ENCODE peak calls at places on chromosome 1, in six cellular contexts. C is stomach; D is activated gamma-delta T cell treated with anti-CD3 and anti-CD28 coated beads, Interleukin-2, amount 50 U/mL, for 16 hours; H is AG04450; S is T-helper 22 cell; X is stimulated activated naive CD4-positive, alpha-beta T cell. U is an unnamed sample.

GRCh38 chr1:184854456-184855180 is 100.0 kb upstream of the EDEM3 start:
- DNase-seq in D (no peak), X (no peak), S (no peak), H (peak; percentile 30), C (no peak), U (no peak)

GRCh38 chr1:154839691-154840090 is 30.4 kb downstream of the KCNN3 start:
- DNase-seq in H (no peak), C (no peak), D (no peak), X (no peak), S (no peak), U (no peak)

GRCh38 chr1:3625151-3625907 is 514 bp downstream of the TPRG1L start:
- DNase-seq in D (peak; percentile 8), S (no peak), H (no peak), C (peak; percentile 70), X (peak; percentile 52), U (no peak)

GRCh38 chr1:92029241-92029922 is 403 bp upstream of the EPHX4 start:
- DNase-seq in C (no peak), X (no peak), D (no peak), H (no peak), S (no peak), U (no peak)

GRCh38 chr1:237799762-237800474 is 90.8 kb downstream of the ZP4 start:
- DNase-seq in H (no peak), D (no peak), S (peak; percentile 6), C (peak; percentile 77), X (no peak), U (peak; percentile 51)

GRCh38 chr1:234242091-234242490 is 131.2 kb upstream of the COA6 start:
- DNase-seq in H (no peak), C (no peak), D (no peak), S (no peak), X (no peak), U (no peak)

GRCh38 chr1:42013881-42014470 is 95.3 kb upstream of the HIVEP3 start:
- DNase-seq in X (no peak), D (no peak), S (no peak), C (no peak), H (no peak), U (no peak)

GRCh38 chr1:201272838-201273237 is 10.5 kb upstream of the PKP1 start:
- DNase-seq in X (no peak), S (no peak), C (no peak), H (no peak), D (no peak), U (no peak)

GRCh38 chr1:199522936-199523335 is 504.6 kb upstream of the NR5A2 start:
- DNase-seq in S (no peak), H (no peak), D (no peak), X (no peak), C (no peak), U (no peak)

GRCh38 chr1:170707959-170708666 is 44.2 kb downstream of the PRRX1 start:
- DNase-seq in H (peak; percentile 78), S (no peak), C (no peak), D (no peak), X (no peak), U (peak; percentile 93)

GRCh38 chr1:18957136-18957521 is 653 bp upstream of the IFFO2 start:
- DNase-seq in X (peak; percentile 30), S (no peak), C (no peak), D (no peak), H (no peak), U (no peak)

GRCh38 chr1:64936958-64937357 is 29.4 kb downstream of the JAK1 start:
- DNase-seq in C (no peak), X (no peak), S (no peak), D (no peak), H (no peak), U (no peak)

GRCh38 chr1:58084266-58084665 is 462.3 kb downstream of the OMA1 start:
- DNase-seq in X (no peak), C (no peak), S (no peak), H (no peak), D (no peak), U (no peak)

GRCh38 chr1:67616394-67616985 is 68.5 kb upstream of the GADD45A start:
- DNase-seq in C (no peak), X (no peak), S (no peak), H (no peak), D (no peak), U (no peak)

GRCh38 chr1:89989099-89989498 is 5.8 kb upstream of the ZNF326 start:
- DNase-seq in X (no peak), D (no peak), H (no peak), S (no peak), C (no peak), U (no peak)

GRCh38 chr1:212074313-212074712 is 38.8 kb downstream of the DTL start:
- DNase-seq in H (no peak), S (no peak), X (no peak), D (no peak), C (no peak), U (no peak)

GRCh38 chr1:6795661-6796060 is 10.4 kb downstream of the CAMTA1 start:
- DNase-seq in S (no peak), C (no peak), X (no peak), D (no peak), H (peak; percentile 66), U (peak; percentile 63)

GRCh38 chr1:234666761-234667160 is 56.8 kb upstream of the IRF2BP2 start:
- DNase-seq in D (no peak), X (no peak), S (no peak), H (no peak), C (no peak), U (no peak)

GRCh38 chr1:194833111-194833510 is 1646.7 kb upstream of the B3GALT2 start:
- DNase-seq in C (no peak), D (no peak), X (no peak), H (no peak), S (no peak), U (no peak)

GRCh38 chr1:93304716-93305138 is 41.0 kb upstream of the DR1 start:
- DNase-seq in X (peak; percentile 61), C (peak; percentile 47), H (peak; percentile 48), S (no peak), D (peak; percentile 26), U (peak; percentile 50)

GRCh38 chr1:67850611-67851075 is 17.4 kb upstream of the GNG12 start:
- DNase-seq in C (peak; percentile 88), D (no peak), S (no peak), X (no peak), H (no peak), U (peak; percentile 91)

GRCh38 chr1:184367427-184368038 is 19.3 kb upstream of the C1orf21 start:
- DNase-seq in S (no peak), C (no peak), H (no peak), X (no peak), D (no peak), U (no peak)

GRCh38 chr1:236522937-236523703 is 662 bp upstream of the LGALS8 start:
- DNase-seq in H (no peak), X (no peak), C (peak; percentile 41), D (no peak), S (no peak), U (no peak)

GRCh38 chr1:214338212-214338611 is 57.3 kb downstream of the SMYD2 start:
- DNase-seq in C (no peak), H (no peak), S (no peak), D (no peak), X (no peak), U (no peak)

U was measured in HS-27A.